ENCODE peak calls at places on chromosomes 16 and 17, in four cellular contexts. J is head of caudate nucleus, F is NCI-H1092 treated with DMSO at 0.1 percent for 48 hours, U is neural crest cell. X is an unnamed sample.

GRCh38 chr16:31085873-31086628 is 2.7 kb downstream of the PRSS53 start:
- DNase-seq in J (no peak), F (no peak), U (no peak), X (no peak)

GRCh38 chr16:4315185-4316102 is at the start of gene GLIS2:
- DNase-seq in J (no peak), F (peak; percentile 70), U (peak; percentile 66), X (peak; percentile 33)

GRCh38 chr17:73646409-73647305 is 2.4 kb upstream of the SDK2 start:
- DNase-seq in J (no peak), F (peak; percentile 19), U (peak; percentile 34), X (no peak)

GRCh38 chr16:30715777-30716445 is 16.9 kb downstream of the SRCAP start:
- DNase-seq in J (no peak), F (no peak), U (no peak), X (peak; percentile 25)

GRCh38 chr16:79573071-79573470 is 27.5 kb downstream of the MAF start:
- DNase-seq in J (no peak), F (no peak), U (no peak), X (no peak)

GRCh38 chr16:88761143-88761534 is 23.9 kb downstream of the PIEZO1 start:
- DNase-seq in J (no peak), F (no peak), U (no peak), X (no peak)

GRCh38 chr17:72151565-72152391 is 31.0 kb downstream of the SOX9 start:
- DNase-seq in J (peak; percentile 41), F (peak; percentile 29), U (no peak), X (no peak)

GRCh38 chr16:56866955-56867830 is 2.2 kb downstream of the SLC12A3 start:
- DNase-seq in J (no peak), F (peak; percentile 33), U (peak; percentile 47), X (no peak)

GRCh38 chr16:67431077-67431804 is at the start of gene HSD11B2:
- DNase-seq in J (peak; percentile 62), F (peak; percentile 58), U (peak; percentile 41), X (peak; percentile 42)

GRCh38 chr17:7922499-7923289 is 6.6 kb upstream of the RNF227 start:
- DNase-seq in J (peak; percentile 85), F (no peak), U (peak; percentile 80), X (peak; percentile 81)

GRCh38 chr16:14097182-14097951 is 26.2 kb downstream of the MRTFB start:
- DNase-seq in J (no peak), F (peak; percentile 1), U (no peak), X (no peak)

GRCh38 chr17:71023631-71024030 is 854.3 kb downstream of the KCNJ2 start:
- DNase-seq in J (no peak), F (peak; percentile 18), U (no peak), X (no peak)

GRCh38 chr17:57288034-57288752 is 31.9 kb downstream of the MSI2 start:
- DNase-seq in J (no peak), F (no peak), U (no peak), X (no peak)

X was measured in stimulated activated naive CD4-positive, alpha-beta T cell treated with Interleukin-2 at 50 U/mL for 16 hours.